ENCODE peak calls at places on chromosomes 3 and 15, in five cellular contexts. B is astrocyte of the spinal cord, J is hepatocyte, G is stomach, X is AG04449. D is an unnamed sample.

GRCh38 chr15:85515212-85515611 is 134.8 kb downstream of the AKAP13 start:
- DNase-seq in G (no peak), J (no peak), X (no peak), B (no peak), D (no peak)

GRCh38 chr15:74251187-74251811 is 15.2 kb downstream of the CCDC33 start:
- DNase-seq in J (no peak), B (no peak), X (no peak), G (peak), D (peak)

GRCh38 chr3:121974601-121975111 is 47.4 kb downstream of the ILDR1 start:
- DNase-seq in X (no peak), J (no peak), B (no peak), G (no peak), D (no peak)

GRCh38 chr3:54349231-54349647 is 226.9 kb downstream of the CACNA2D3 start:
- DNase-seq in G (no peak), J (no peak), X (no peak), B (no peak), D (no peak)

GRCh38 chr3:33385423-33385822 is 54.8 kb downstream of the UBP1 start:
- DNase-seq in J (no peak), B (no peak), X (no peak), G (no peak), D (no peak)

GRCh38 chr3:127693336-127693843 is 20.6 kb downstream of the ABTB1 start:
- DNase-seq in B (no peak), J (no peak), X (no peak), G (no peak), D (no peak)

GRCh38 chr3:4584537-4585249 is 91.5 kb downstream of the ITPR1 start:
- DNase-seq in J (no peak), B (peak), G (no peak), X (no peak), D (peak)

GRCh38 chr3:127053450-127053849 is 70.5 kb downstream of the PLXNA1 start:
- DNase-seq in J (no peak), B (no peak), X (no peak), G (no peak), D (peak)

GRCh38 chr3:81443948-81444347 is 317.5 kb downstream of the GBE1 start:
- DNase-seq in B (peak), G (no peak), X (no peak), J (no peak), D (no peak)

GRCh38 chr3:140276698-140277097 is 341.7 kb downstream of the CLSTN2 start:
- DNase-seq in G (peak), B (peak), X (no peak), J (peak), D (peak)

GRCh38 chr15:41336549-41336948 is 3.9 kb downstream of the NUSAP1 start:
- DNase-seq in B (no peak), X (no peak), J (no peak), G (no peak), D (no peak)

GRCh38 chr3:143348486-143349327 is 229.1 kb downstream of the CHST2 start:
- DNase-seq in B (no peak), J (no peak), G (no peak), X (no peak), D (peak)

GRCh38 chr3:165196577-165197561 is 685 bp upstream of the SLITRK3 start:
- DNase-seq in B (no peak), G (no peak), J (peak), X (no peak), D (peak)

GRCh38 chr3:155391583-155391982 is 98.1 kb upstream of the STRIT1 start:
- DNase-seq in G (no peak), X (peak), B (peak), J (no peak), D (peak)

DNA sequence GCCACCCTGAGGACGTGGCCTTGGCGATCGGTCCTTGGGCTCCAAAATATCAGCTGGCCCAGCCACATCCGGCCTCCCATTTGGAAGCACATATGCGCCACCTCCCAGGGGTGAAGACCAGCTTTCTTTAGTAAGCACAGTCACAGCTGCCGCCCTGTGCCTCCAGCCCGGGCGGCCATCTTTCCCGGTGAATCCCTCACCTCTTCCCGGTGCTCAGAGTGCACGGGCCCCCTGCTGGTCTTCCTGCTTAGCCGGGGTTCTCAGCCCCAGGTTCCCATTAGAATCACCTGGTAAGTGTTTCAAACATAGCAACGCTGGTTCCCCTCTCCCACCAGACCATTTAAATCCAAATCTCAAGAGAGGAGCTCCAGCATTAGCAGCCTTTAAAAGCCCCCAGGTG is 232.2 kb downstream of the VPS13C start:
- DNase-seq in B (no peak), J (no peak), G (no peak), X (no peak), D (no peak)
- TF ChIP-seq CTCF in B (peak), J (no peak), G (no peak), X (no peak), D (no peak)

DNA sequence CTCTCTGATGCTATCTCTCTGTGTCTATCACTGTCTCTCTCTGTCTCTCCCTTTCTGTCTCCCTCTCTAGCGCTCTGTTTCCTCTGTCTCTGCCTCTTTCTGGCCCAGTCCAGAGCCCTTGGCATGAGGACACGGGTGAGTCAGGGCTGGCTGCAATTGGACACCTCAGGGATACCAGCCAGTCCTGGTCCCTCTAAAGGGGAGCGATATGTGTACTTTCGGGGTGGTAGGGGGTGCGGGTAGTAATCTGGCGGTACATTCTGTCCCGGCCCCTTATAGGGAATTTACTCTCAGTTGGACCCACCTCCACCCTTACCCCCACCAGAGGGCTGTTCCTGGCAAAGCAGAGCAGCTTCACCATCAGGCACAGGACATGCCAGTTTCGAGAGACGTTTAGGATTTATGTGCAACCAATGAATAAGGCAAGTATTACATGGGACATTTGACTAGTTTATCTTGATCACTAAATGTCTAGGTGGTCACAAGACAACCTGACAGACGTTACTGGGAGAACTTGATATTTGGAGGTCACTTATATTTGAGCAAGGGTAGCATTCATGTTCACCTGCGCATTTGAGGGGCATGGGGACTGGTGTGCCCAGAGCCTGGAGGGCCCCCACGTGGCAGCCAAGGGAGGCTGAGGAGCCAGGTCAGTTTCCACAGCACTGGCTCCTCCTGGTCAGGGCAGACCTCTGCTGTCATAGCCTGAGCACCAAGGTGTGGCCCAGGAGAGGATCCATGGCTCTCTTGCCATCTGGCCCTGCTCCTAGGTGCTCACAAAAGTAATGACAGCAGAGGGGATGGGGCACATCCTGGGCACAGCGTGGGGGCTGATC is 256.1 kb downstream of the PLCL2 start:
- DNase-seq in B (no peak), X (no peak), G (no peak), J (no peak), D (no peak)
- TF ChIP-seq CTCF in B (no peak), X (no peak), G (no peak), J (no peak), D (no peak)

GRCh38 chr3:146504546-146505197 is 35.3 kb upstream of the PLSCR2 start:
- DNase-seq in X (no peak), B (no peak), G (no peak), J (no peak), D (no peak)
- TF ChIP-seq CTCF in X (no peak), B (no peak), G (no peak), J (no peak), D (no peak)

GRCh38 chr15:69836526-69837230 is 261.0 kb downstream of the TLE3 start:
- DNase-seq in G (no peak), X (no peak), J (no peak), B (no peak), D (no peak)
- TF ChIP-seq CTCF in G (no peak), X (no peak), J (no peak), B (no peak), D (no peak)

D was measured in thyroid gland.